ENCODE peak calls at places on chromosomes 11 and 22, in ten cellular contexts. One of them, this sample, is unnamed. For H3K9me3, the result is how much of the 10 kb centered on the place peaks cover.

GRCh38 chr11:21385669-21386068 is 716.3 kb downstream of the NELL1 start:
- DNase-seq in mesenchymal stem cell: no peak
- DNase-seq in IMR-90: no peak
- DNase-seq in Karpas-422: no peak
- DNase-seq in mammary epithelial cell: no peak
- DNase-seq in endodermal cell: no peak
- DNase-seq in colonic mucosa: no peak
- DNase-seq in heart left ventricle: no peak
- DNase-seq in cardiac muscle cell: no peak
- DNase-seq in uterus: no peak
- DNase-seq in this sample: no peak

GRCh38 chr11:128498846-128499245 is 88.5 kb downstream of the ETS1 start:
- DNase-seq in heart left ventricle: no peak
- DNase-seq in mesenchymal stem cell: peak
- DNase-seq in uterus: no peak
- DNase-seq in colonic mucosa: no peak
- DNase-seq in cardiac muscle cell: no peak
- DNase-seq in mammary epithelial cell: no peak
- DNase-seq in endodermal cell: no peak
- DNase-seq in IMR-90: peak
- DNase-seq in Karpas-422: no peak
- DNase-seq in this sample: no peak

GRCh38 chr22:46933040-46933439 is 170.6 kb downstream of the TBC1D22A start:
- DNase-seq in mammary epithelial cell: no peak
- DNase-seq in heart left ventricle: no peak
- DNase-seq in colonic mucosa: no peak
- DNase-seq in IMR-90: no peak
- DNase-seq in endodermal cell: no peak
- DNase-seq in uterus: no peak
- DNase-seq in mesenchymal stem cell: no peak
- DNase-seq in cardiac muscle cell: no peak
- DNase-seq in Karpas-422: no peak
- DNase-seq in this sample: no peak

GRCh38 chr11:35815556-35816315 is 128.1 kb upstream of the LDLRAD3 start:
- DNase-seq in endodermal cell: no peak
- DNase-seq in cardiac muscle cell: peak
- DNase-seq in uterus: peak
- DNase-seq in Karpas-422: no peak
- DNase-seq in heart left ventricle: peak
- DNase-seq in colonic mucosa: no peak
- DNase-seq in mesenchymal stem cell: no peak
- DNase-seq in mammary epithelial cell: no peak
- DNase-seq in IMR-90: peak
- DNase-seq in this sample: no peak

GRCh38 chr11:48193876-48194275 is 22.7 kb upstream of the OR4B1 start:
- DNase-seq in IMR-90: peak
- DNase-seq in Karpas-422: no peak
- DNase-seq in mesenchymal stem cell: peak
- DNase-seq in colonic mucosa: no peak
- DNase-seq in heart left ventricle: no peak
- DNase-seq in mammary epithelial cell: peak
- DNase-seq in endodermal cell: no peak
- DNase-seq in cardiac muscle cell: no peak
- DNase-seq in uterus: no peak
- DNase-seq in this sample: no peak

GRCh38 chr22:33917744-33918406 is 2.4 kb downstream of the LARGE1 start:
- DNase-seq in heart left ventricle: no peak
- DNase-seq in uterus: no peak
- DNase-seq in IMR-90: peak
- DNase-seq in Karpas-422: no peak
- DNase-seq in mammary epithelial cell: no peak
- DNase-seq in endodermal cell: peak
- DNase-seq in mesenchymal stem cell: peak
- DNase-seq in colonic mucosa: no peak
- DNase-seq in cardiac muscle cell: no peak
- DNase-seq in this sample: peak

GRCh38 chr11:122743949-122744876 is 88.7 kb downstream of the UBASH3B start:
- DNase-seq in cardiac muscle cell: no peak
- DNase-seq in IMR-90: no peak
- DNase-seq in mesenchymal stem cell: peak
- DNase-seq in colonic mucosa: peak
- DNase-seq in endodermal cell: peak
- DNase-seq in heart left ventricle: no peak
- DNase-seq in mammary epithelial cell: no peak
- DNase-seq in uterus: no peak
- DNase-seq in Karpas-422: peak
- DNase-seq in this sample: no peak

GRCh38 chr22:37566329-37566837 is 6.1 kb downstream of the CDC42EP1 start:
- DNase-seq in uterus: no peak
- DNase-seq in colonic mucosa: no peak
- DNase-seq in Karpas-422: no peak
- DNase-seq in mammary epithelial cell: no peak
- DNase-seq in mesenchymal stem cell: no peak
- DNase-seq in cardiac muscle cell: no peak
- DNase-seq in heart left ventricle: no peak
- DNase-seq in endodermal cell: no peak
- DNase-seq in IMR-90: no peak
- DNase-seq in this sample: no peak

GRCh38 chr11:13260963-13261599 is 16.5 kb upstream of the BMAL1 start:
- DNase-seq in IMR-90: peak
- DNase-seq in cardiac muscle cell: peak
- DNase-seq in Karpas-422: no peak
- DNase-seq in mammary epithelial cell: peak
- DNase-seq in heart left ventricle: peak
- DNase-seq in mesenchymal stem cell: no peak
- DNase-seq in colonic mucosa: no peak
- DNase-seq in endodermal cell: no peak
- DNase-seq in uterus: peak
- DNase-seq in this sample: no peak

GRCh38 chr22:40216041-40216756 is 38.5 kb downstream of the TNRC6B start:
- DNase-seq in mammary epithelial cell: no peak
- DNase-seq in IMR-90: no peak
- DNase-seq in heart left ventricle: no peak
- DNase-seq in uterus: no peak
- DNase-seq in mesenchymal stem cell: no peak
- DNase-seq in Karpas-422: peak
- DNase-seq in endodermal cell: no peak
- DNase-seq in colonic mucosa: no peak
- DNase-seq in cardiac muscle cell: no peak
- DNase-seq in this sample: no peak

GRCh38 chr22:40212126-40212525 is 34.4 kb downstream of the TNRC6B start:
- DNase-seq in mesenchymal stem cell: no peak
- DNase-seq in IMR-90: no peak
- DNase-seq in cardiac muscle cell: peak
- DNase-seq in heart left ventricle: no peak
- DNase-seq in colonic mucosa: no peak
- DNase-seq in Karpas-422: no peak
- DNase-seq in uterus: no peak
- DNase-seq in mammary epithelial cell: no peak
- DNase-seq in endodermal cell: no peak
- DNase-seq in this sample: no peak

GRCh38 chr22:40218152-40218551 is 40.4 kb downstream of the TNRC6B start:
- DNase-seq in colonic mucosa: peak
- DNase-seq in mammary epithelial cell: no peak
- DNase-seq in endodermal cell: no peak
- DNase-seq in cardiac muscle cell: no peak
- DNase-seq in Karpas-422: no peak
- DNase-seq in mesenchymal stem cell: no peak
- DNase-seq in IMR-90: no peak
- DNase-seq in uterus: no peak
- DNase-seq in heart left ventricle: no peak
- DNase-seq in this sample: no peak

GRCh38 chr22:40213478-40213877 is 35.8 kb downstream of the TNRC6B start:
- DNase-seq in colonic mucosa: no peak
- DNase-seq in cardiac muscle cell: no peak
- DNase-seq in heart left ventricle: no peak
- DNase-seq in uterus: no peak
- DNase-seq in mammary epithelial cell: no peak
- DNase-seq in endodermal cell: no peak
- DNase-seq in Karpas-422: peak
- DNase-seq in IMR-90: no peak
- DNase-seq in mesenchymal stem cell: no peak
- DNase-seq in this sample: no peak

DNA sequence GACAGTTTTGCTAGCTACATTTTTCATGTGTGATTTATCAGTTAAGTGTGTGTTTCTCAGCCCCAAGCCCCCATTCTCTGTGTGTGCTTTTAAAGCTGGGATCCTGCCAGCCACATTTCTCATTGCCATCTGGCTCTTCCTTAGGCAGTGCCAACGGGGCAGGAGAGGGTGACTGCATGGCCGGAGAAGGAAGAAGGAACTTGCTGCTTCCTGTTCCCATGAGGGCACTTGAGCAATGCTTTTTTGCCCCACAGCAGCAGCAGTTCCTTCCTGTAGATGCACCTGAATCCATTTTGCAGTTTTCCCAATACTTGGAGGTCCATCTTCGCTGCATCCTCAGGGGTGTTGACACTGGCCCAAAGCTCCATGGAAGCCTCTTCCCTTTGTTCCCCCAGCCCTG is 37.5 kb downstream of the TNRC6B start:
- DNase-seq in endodermal cell: no peak
- DNase-seq in Karpas-422: peak
- DNase-seq in IMR-90: no peak
- DNase-seq in uterus: no peak
- DNase-seq in colonic mucosa: peak
- DNase-seq in mammary epithelial cell: no peak
- DNase-seq in cardiac muscle cell: no peak
- DNase-seq in mesenchymal stem cell: no peak
- DNase-seq in heart left ventricle: peak
- DNase-seq in this sample: no peak
- H3K4me3 ChIP-seq in endodermal cell: no peak
- H3K4me3 ChIP-seq in Karpas-422: peak
- H3K4me3 ChIP-seq in IMR-90: no peak
- H3K4me3 ChIP-seq in uterus: no peak
- H3K4me3 ChIP-seq in colonic mucosa: no peak
- H3K4me3 ChIP-seq in mammary epithelial cell: no peak
- H3K4me3 ChIP-seq in cardiac muscle cell: no peak
- H3K4me3 ChIP-seq in mesenchymal stem cell: no peak
- H3K4me3 ChIP-seq in heart left ventricle: no peak
- H3K4me3 ChIP-seq in this sample: no peak

GRCh38 chr22:23399367-23400285 is 180.5 kb downstream of the IGLL1 start:
- DNase-seq in cardiac muscle cell: no peak
- DNase-seq in mesenchymal stem cell: no peak
- DNase-seq in endodermal cell: no peak
- DNase-seq in Karpas-422: no peak
- DNase-seq in mammary epithelial cell: no peak
- DNase-seq in IMR-90: no peak
- DNase-seq in uterus: no peak
- DNase-seq in heart left ventricle: no peak
- DNase-seq in colonic mucosa: no peak
- DNase-seq in this sample: no peak
- H3K9me3 ChIP-seq in cardiac muscle cell: under half
- H3K9me3 ChIP-seq in mesenchymal stem cell: under half
- H3K9me3 ChIP-seq in endodermal cell: under half
- H3K9me3 ChIP-seq in Karpas-422: under half
- H3K9me3 ChIP-seq in mammary epithelial cell: under half
- H3K9me3 ChIP-seq in IMR-90: under half
- H3K9me3 ChIP-seq in uterus: under half
- H3K9me3 ChIP-seq in heart left ventricle: under half
- H3K9me3 ChIP-seq in colonic mucosa: under half
- H3K9me3 ChIP-seq in this sample: under half

DNA sequence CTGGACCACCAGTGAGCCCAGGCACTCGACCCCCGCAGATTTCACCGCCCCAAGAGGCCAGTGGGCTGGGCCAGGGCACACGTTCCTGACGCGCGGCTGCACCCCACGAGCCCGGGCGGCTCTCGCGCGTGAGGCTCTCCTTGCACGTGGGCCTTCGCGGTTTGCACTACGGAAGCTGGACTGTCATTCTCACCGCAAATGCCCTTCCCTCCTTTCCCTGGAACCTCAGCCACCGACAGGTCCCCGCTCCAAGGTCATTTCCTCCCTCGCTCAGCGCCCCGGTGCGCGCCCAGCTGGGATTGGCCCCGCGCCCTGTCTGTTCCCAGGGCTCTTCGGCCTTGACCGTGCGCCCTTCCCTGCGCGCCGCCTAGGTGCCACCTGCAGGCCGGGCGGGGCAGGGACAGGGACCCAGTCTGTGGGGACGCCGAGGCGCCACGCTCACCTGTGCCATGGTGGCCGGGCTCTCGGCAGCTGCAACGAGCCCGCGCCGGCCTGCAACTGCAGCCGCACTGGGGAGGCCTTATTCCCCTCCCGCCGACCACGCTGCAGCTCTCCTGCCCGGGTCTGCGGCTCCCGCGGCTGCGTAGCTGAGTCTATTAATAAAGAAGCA is 2.1 kb upstream of the CPT1A start:
- DNase-seq in cardiac muscle cell: peak
- DNase-seq in heart left ventricle: peak
- DNase-seq in Karpas-422: peak
- DNase-seq in colonic mucosa: peak
- DNase-seq in mammary epithelial cell: peak
- DNase-seq in uterus: peak
- DNase-seq in endodermal cell: peak
- DNase-seq in mesenchymal stem cell: peak
- DNase-seq in IMR-90: no peak
- DNase-seq in this sample: peak
- H3K4me3 ChIP-seq in cardiac muscle cell: peak
- H3K4me3 ChIP-seq in heart left ventricle: peak
- H3K4me3 ChIP-seq in Karpas-422: peak
- H3K4me3 ChIP-seq in colonic mucosa: peak
- H3K4me3 ChIP-seq in mammary epithelial cell: peak
- H3K4me3 ChIP-seq in uterus: peak
- H3K4me3 ChIP-seq in endodermal cell: peak
- H3K4me3 ChIP-seq in mesenchymal stem cell: peak
- H3K4me3 ChIP-seq in IMR-90: no peak
- H3K4me3 ChIP-seq in this sample: peak

GRCh38 chr22:49006207-49007012 is 821.3 kb downstream of the BRD1 start:
- DNase-seq in colonic mucosa: no peak
- DNase-seq in uterus: no peak
- DNase-seq in cardiac muscle cell: no peak
- DNase-seq in heart left ventricle: no peak
- DNase-seq in mammary epithelial cell: no peak
- DNase-seq in endodermal cell: no peak
- DNase-seq in mesenchymal stem cell: no peak
- DNase-seq in IMR-90: no peak
- DNase-seq in Karpas-422: no peak
- DNase-seq in this sample: peak
- H3K9me3 ChIP-seq in colonic mucosa: under half
- H3K9me3 ChIP-seq in uterus: under half
- H3K9me3 ChIP-seq in cardiac muscle cell: under half
- H3K9me3 ChIP-seq in heart left ventricle: under half
- H3K9me3 ChIP-seq in mammary epithelial cell: under half
- H3K9me3 ChIP-seq in endodermal cell: under half
- H3K9me3 ChIP-seq in mesenchymal stem cell: under half
- H3K9me3 ChIP-seq in IMR-90: half or more
- H3K9me3 ChIP-seq in Karpas-422: under half
- H3K9me3 ChIP-seq in this sample: under half

GRCh38 chr22:26122920-26123468 is 46.3 kb upstream of the SEZ6L start:
- DNase-seq in IMR-90: no peak
- DNase-seq in mesenchymal stem cell: no peak
- DNase-seq in endodermal cell: no peak
- DNase-seq in cardiac muscle cell: no peak
- DNase-seq in colonic mucosa: no peak
- DNase-seq in mammary epithelial cell: no peak
- DNase-seq in heart left ventricle: no peak
- DNase-seq in uterus: no peak
- DNase-seq in Karpas-422: no peak
- DNase-seq in this sample: no peak
- H3K4me3 ChIP-seq in IMR-90: no peak
- H3K4me3 ChIP-seq in mesenchymal stem cell: no peak
- H3K4me3 ChIP-seq in endodermal cell: no peak
- H3K4me3 ChIP-seq in cardiac muscle cell: no peak
- H3K4me3 ChIP-seq in colonic mucosa: no peak
- H3K4me3 ChIP-seq in mammary epithelial cell: no peak
- H3K4me3 ChIP-seq in heart left ventricle: no peak
- H3K4me3 ChIP-seq in uterus: no peak
- H3K4me3 ChIP-seq in Karpas-422: no peak
- H3K4me3 ChIP-seq in this sample: no peak